ENCODE peak calls at places on chromosomes 16 and 17, in eight cellular contexts. One of them, this sample, is unnamed.

GRCh38 chr17:3738562-3739295 is 15.0 kb downstream of the HASPIN start:
- DNase-seq in kidney epithelial cell: no peak
- DNase-seq in gastrocnemius medialis: peak
- DNase-seq in substantia nigra: no peak
- DNase-seq in NCI-H2081: peak
- DNase-seq in HepG2: no peak
- DNase-seq in activated CD4-positive, alpha-beta T cell treated with anti-CD3 and anti-CD28 coated beads, Interleukin-2, amount 50 U/mL, for 48 hours: peak
- DNase-seq in cardiac fibroblast: no peak
- DNase-seq in this sample: no peak

GRCh38 chr17:75315541-75316243 is 26.5 kb upstream of the SLC25A19 start:
- DNase-seq in cardiac fibroblast: peak
- DNase-seq in HepG2: no peak
- DNase-seq in activated CD4-positive, alpha-beta T cell treated with anti-CD3 and anti-CD28 coated beads, Interleukin-2, amount 50 U/mL, for 48 hours: peak
- DNase-seq in NCI-H2081: no peak
- DNase-seq in substantia nigra: no peak
- DNase-seq in kidney epithelial cell: no peak
- DNase-seq in gastrocnemius medialis: no peak
- DNase-seq in this sample: no peak

GRCh38 chr17:49252148-49252682 is 21.6 kb upstream of the PHOSPHO1 start:
- DNase-seq in cardiac fibroblast: peak
- DNase-seq in kidney epithelial cell: no peak
- DNase-seq in NCI-H2081: no peak
- DNase-seq in gastrocnemius medialis: no peak
- DNase-seq in HepG2: peak
- DNase-seq in activated CD4-positive, alpha-beta T cell treated with anti-CD3 and anti-CD28 coated beads, Interleukin-2, amount 50 U/mL, for 48 hours: no peak
- DNase-seq in substantia nigra: no peak
- DNase-seq in this sample: peak

GRCh38 chr17:74372426-74372825 is 5.1 kb downstream of the GPR142 start:
- DNase-seq in kidney epithelial cell: no peak
- DNase-seq in HepG2: no peak
- DNase-seq in substantia nigra: no peak
- DNase-seq in cardiac fibroblast: no peak
- DNase-seq in NCI-H2081: no peak
- DNase-seq in activated CD4-positive, alpha-beta T cell treated with anti-CD3 and anti-CD28 coated beads, Interleukin-2, amount 50 U/mL, for 48 hours: no peak
- DNase-seq in gastrocnemius medialis: no peak
- DNase-seq in this sample: no peak

GRCh38 chr17:14069251-14069981 is at the start of gene COX10:
- DNase-seq in HepG2: peak
- DNase-seq in activated CD4-positive, alpha-beta T cell treated with anti-CD3 and anti-CD28 coated beads, Interleukin-2, amount 50 U/mL, for 48 hours: peak
- DNase-seq in cardiac fibroblast: peak
- DNase-seq in NCI-H2081: peak
- DNase-seq in kidney epithelial cell: peak
- DNase-seq in substantia nigra: peak
- DNase-seq in gastrocnemius medialis: peak
- DNase-seq in this sample: peak

GRCh38 chr17:29393451-29393850 is 3.3 kb downstream of the TAOK1 start:
- DNase-seq in cardiac fibroblast: peak
- DNase-seq in HepG2: no peak
- DNase-seq in NCI-H2081: no peak
- DNase-seq in substantia nigra: no peak
- DNase-seq in gastrocnemius medialis: no peak
- DNase-seq in activated CD4-positive, alpha-beta T cell treated with anti-CD3 and anti-CD28 coated beads, Interleukin-2, amount 50 U/mL, for 48 hours: no peak
- DNase-seq in kidney epithelial cell: no peak
- DNase-seq in this sample: no peak

GRCh38 chr17:5405400-5405799 is 14.1 kb downstream of the NUP88 start:
- DNase-seq in kidney epithelial cell: no peak
- DNase-seq in substantia nigra: no peak
- DNase-seq in cardiac fibroblast: no peak
- DNase-seq in activated CD4-positive, alpha-beta T cell treated with anti-CD3 and anti-CD28 coated beads, Interleukin-2, amount 50 U/mL, for 48 hours: no peak
- DNase-seq in NCI-H2081: no peak
- DNase-seq in HepG2: peak
- DNase-seq in gastrocnemius medialis: no peak
- DNase-seq in this sample: no peak

GRCh38 chr16:72427001-72427785 is 255.2 kb upstream of the PMFBP1 start:
- DNase-seq in activated CD4-positive, alpha-beta T cell treated with anti-CD3 and anti-CD28 coated beads, Interleukin-2, amount 50 U/mL, for 48 hours: no peak
- DNase-seq in cardiac fibroblast: no peak
- DNase-seq in gastrocnemius medialis: no peak
- DNase-seq in HepG2: no peak
- DNase-seq in kidney epithelial cell: no peak
- DNase-seq in NCI-H2081: no peak
- DNase-seq in substantia nigra: no peak
- DNase-seq in this sample: no peak

GRCh38 chr16:425082-425718 is at the start of gene RAB11FIP3:
- DNase-seq in HepG2: peak
- DNase-seq in NCI-H2081: peak
- DNase-seq in gastrocnemius medialis: peak
- DNase-seq in activated CD4-positive, alpha-beta T cell treated with anti-CD3 and anti-CD28 coated beads, Interleukin-2, amount 50 U/mL, for 48 hours: peak
- DNase-seq in substantia nigra: peak
- DNase-seq in kidney epithelial cell: no peak
- DNase-seq in cardiac fibroblast: peak
- DNase-seq in this sample: peak

GRCh38 chr16:50210266-50211038 is 55.9 kb upstream of the ADCY7 start:
- DNase-seq in cardiac fibroblast: peak
- DNase-seq in activated CD4-positive, alpha-beta T cell treated with anti-CD3 and anti-CD28 coated beads, Interleukin-2, amount 50 U/mL, for 48 hours: peak
- DNase-seq in substantia nigra: peak
- DNase-seq in HepG2: peak
- DNase-seq in kidney epithelial cell: peak
- DNase-seq in gastrocnemius medialis: peak
- DNase-seq in NCI-H2081: peak
- DNase-seq in this sample: peak

GRCh38 chr17:83189673-83190385 is 110.4 kb downstream of the METRNL start:
- DNase-seq in NCI-H2081: no peak
- DNase-seq in kidney epithelial cell: no peak
- DNase-seq in cardiac fibroblast: peak
- DNase-seq in substantia nigra: no peak
- DNase-seq in HepG2: peak
- DNase-seq in activated CD4-positive, alpha-beta T cell treated with anti-CD3 and anti-CD28 coated beads, Interleukin-2, amount 50 U/mL, for 48 hours: no peak
- DNase-seq in gastrocnemius medialis: no peak
- DNase-seq in this sample: no peak

GRCh38 chr16:48433849-48434530 is 48.8 kb upstream of the SIAH1 start:
- DNase-seq in cardiac fibroblast: no peak
- DNase-seq in gastrocnemius medialis: no peak
- DNase-seq in NCI-H2081: no peak
- DNase-seq in HepG2: no peak
- DNase-seq in kidney epithelial cell: no peak
- DNase-seq in activated CD4-positive, alpha-beta T cell treated with anti-CD3 and anti-CD28 coated beads, Interleukin-2, amount 50 U/mL, for 48 hours: no peak
- DNase-seq in substantia nigra: no peak
- DNase-seq in this sample: peak

GRCh38 chr17:82081546-82081945 is 15.9 kb upstream of the DUS1L start:
- DNase-seq in cardiac fibroblast: no peak
- DNase-seq in NCI-H2081: no peak
- DNase-seq in substantia nigra: no peak
- DNase-seq in HepG2: no peak
- DNase-seq in activated CD4-positive, alpha-beta T cell treated with anti-CD3 and anti-CD28 coated beads, Interleukin-2, amount 50 U/mL, for 48 hours: no peak
- DNase-seq in gastrocnemius medialis: no peak
- DNase-seq in kidney epithelial cell: no peak
- DNase-seq in this sample: no peak

GRCh38 chr16:20995711-20996110 is 95.1 kb downstream of the LYRM1 start:
- DNase-seq in HepG2: no peak
- DNase-seq in gastrocnemius medialis: no peak
- DNase-seq in substantia nigra: no peak
- DNase-seq in NCI-H2081: peak
- DNase-seq in activated CD4-positive, alpha-beta T cell treated with anti-CD3 and anti-CD28 coated beads, Interleukin-2, amount 50 U/mL, for 48 hours: no peak
- DNase-seq in kidney epithelial cell: no peak
- DNase-seq in cardiac fibroblast: no peak
- DNase-seq in this sample: no peak

GRCh38 chr16:23504076-23504452 is 6.2 kb downstream of the GGA2 start:
- DNase-seq in substantia nigra: no peak
- DNase-seq in HepG2: no peak
- DNase-seq in activated CD4-positive, alpha-beta T cell treated with anti-CD3 and anti-CD28 coated beads, Interleukin-2, amount 50 U/mL, for 48 hours: no peak
- DNase-seq in gastrocnemius medialis: peak
- DNase-seq in cardiac fibroblast: peak
- DNase-seq in NCI-H2081: no peak
- DNase-seq in kidney epithelial cell: no peak
- DNase-seq in this sample: peak

GRCh38 chr16:66639091-66639885 is 34.8 kb downstream of the CMTM3 start:
- DNase-seq in substantia nigra: no peak
- DNase-seq in HepG2: no peak
- DNase-seq in gastrocnemius medialis: no peak
- DNase-seq in cardiac fibroblast: peak
- DNase-seq in activated CD4-positive, alpha-beta T cell treated with anti-CD3 and anti-CD28 coated beads, Interleukin-2, amount 50 U/mL, for 48 hours: no peak
- DNase-seq in kidney epithelial cell: no peak
- DNase-seq in NCI-H2081: no peak
- DNase-seq in this sample: no peak

GRCh38 chr17:30823425-30823824 is 1.1 kb downstream of the CRLF3 start:
- DNase-seq in activated CD4-positive, alpha-beta T cell treated with anti-CD3 and anti-CD28 coated beads, Interleukin-2, amount 50 U/mL, for 48 hours: no peak
- DNase-seq in NCI-H2081: no peak
- DNase-seq in cardiac fibroblast: no peak
- DNase-seq in kidney epithelial cell: no peak
- DNase-seq in gastrocnemius medialis: no peak
- DNase-seq in substantia nigra: no peak
- DNase-seq in HepG2: no peak
- DNase-seq in this sample: no peak

GRCh38 chr17:78667741-78668640 is 90.8 kb upstream of the DNAH17 start:
- DNase-seq in HepG2: no peak
- DNase-seq in substantia nigra: no peak
- DNase-seq in activated CD4-positive, alpha-beta T cell treated with anti-CD3 and anti-CD28 coated beads, Interleukin-2, amount 50 U/mL, for 48 hours: no peak
- DNase-seq in cardiac fibroblast: no peak
- DNase-seq in kidney epithelial cell: no peak
- DNase-seq in NCI-H2081: no peak
- DNase-seq in gastrocnemius medialis: no peak
- DNase-seq in this sample: no peak

GRCh38 chr16:24990803-24991202 is 24.4 kb downstream of the ARHGAP17 start:
- DNase-seq in kidney epithelial cell: no peak
- DNase-seq in gastrocnemius medialis: no peak
- DNase-seq in HepG2: no peak
- DNase-seq in cardiac fibroblast: no peak
- DNase-seq in activated CD4-positive, alpha-beta T cell treated with anti-CD3 and anti-CD28 coated beads, Interleukin-2, amount 50 U/mL, for 48 hours: no peak
- DNase-seq in substantia nigra: no peak
- DNase-seq in NCI-H2081: no peak
- DNase-seq in this sample: no peak

GRCh38 chr17:78925662-78926555 is 722 bp upstream of the TIMP2 start:
- DNase-seq in kidney epithelial cell: no peak
- DNase-seq in HepG2: peak
- DNase-seq in NCI-H2081: peak
- DNase-seq in substantia nigra: no peak
- DNase-seq in activated CD4-positive, alpha-beta T cell treated with anti-CD3 and anti-CD28 coated beads, Interleukin-2, amount 50 U/mL, for 48 hours: no peak
- DNase-seq in cardiac fibroblast: peak
- DNase-seq in gastrocnemius medialis: peak
- DNase-seq in this sample: no peak

GRCh38 chr16:69187891-69188451 is 1.0 kb downstream of the SNTB2 start:
- DNase-seq in HepG2: peak
- DNase-seq in substantia nigra: no peak
- DNase-seq in activated CD4-positive, alpha-beta T cell treated with anti-CD3 and anti-CD28 coated beads, Interleukin-2, amount 50 U/mL, for 48 hours: peak
- DNase-seq in gastrocnemius medialis: peak
- DNase-seq in kidney epithelial cell: no peak
- DNase-seq in cardiac fibroblast: peak
- DNase-seq in NCI-H2081: peak
- DNase-seq in this sample: peak

GRCh38 chr17:2483084-2483483 is 28.6 kb downstream of the METTL16 start:
- DNase-seq in activated CD4-positive, alpha-beta T cell treated with anti-CD3 and anti-CD28 coated beads, Interleukin-2, amount 50 U/mL, for 48 hours: no peak
- DNase-seq in kidney epithelial cell: no peak
- DNase-seq in HepG2: no peak
- DNase-seq in cardiac fibroblast: no peak
- DNase-seq in substantia nigra: no peak
- DNase-seq in NCI-H2081: no peak
- DNase-seq in gastrocnemius medialis: no peak
- DNase-seq in this sample: no peak

GRCh38 chr16:22948058-22948602 is 134.2 kb downstream of the HS3ST2 start:
- DNase-seq in kidney epithelial cell: no peak
- DNase-seq in HepG2: no peak
- DNase-seq in cardiac fibroblast: no peak
- DNase-seq in gastrocnemius medialis: no peak
- DNase-seq in activated CD4-positive, alpha-beta T cell treated with anti-CD3 and anti-CD28 coated beads, Interleukin-2, amount 50 U/mL, for 48 hours: no peak
- DNase-seq in NCI-H2081: no peak
- DNase-seq in substantia nigra: no peak
- DNase-seq in this sample: no peak

GRCh38 chr17:40323731-40324650 is 15.0 kb downstream of the RARA start:
- DNase-seq in NCI-H2081: no peak
- DNase-seq in cardiac fibroblast: peak
- DNase-seq in HepG2: no peak
- DNase-seq in activated CD4-positive, alpha-beta T cell treated with anti-CD3 and anti-CD28 coated beads, Interleukin-2, amount 50 U/mL, for 48 hours: peak
- DNase-seq in kidney epithelial cell: no peak
- DNase-seq in substantia nigra: no peak
- DNase-seq in gastrocnemius medialis: peak
- DNase-seq in this sample: no peak

GRCh38 chr17:4945176-4945943 is 3.0 kb downstream of the PFN1 start:
- DNase-seq in substantia nigra: no peak
- DNase-seq in activated CD4-positive, alpha-beta T cell treated with anti-CD3 and anti-CD28 coated beads, Interleukin-2, amount 50 U/mL, for 48 hours: peak
- DNase-seq in HepG2: peak
- DNase-seq in cardiac fibroblast: peak
- DNase-seq in gastrocnemius medialis: peak
- DNase-seq in NCI-H2081: no peak
- DNase-seq in kidney epithelial cell: no peak
- DNase-seq in this sample: no peak

This sample was measured in GF-D8.